ENCODE peak calls at places on chromosome 13, in eight cellular contexts. E, V, P, Z, M, R, N and A are unnamed samples.
A peak's percentile ranks its signal among the peaks of the same experiment; 100 is the strongest.

GRCh38 chr13:68390987-68391386 is 1160.9 kb upstream of the PCDH9 start:
- DNase-seq in M (no peak), E (no peak), Z (no peak), V (no peak), P (no peak), R (no peak), N (no peak), A (no peak)

GRCh38 chr13:35499131-35500051 is 22.9 kb upstream of the MAB21L1 start:
- DNase-seq in E (no peak), V (no peak), M (no peak), N (no peak), Z (no peak), P (no peak), R (no peak), A (no peak)

GRCh38 chr13:59356607-59357006 is 807.1 kb downstream of the DIAPH3 start:
- DNase-seq in V (peak; percentile 37), E (no peak), N (peak; percentile 90), M (peak; percentile 26), Z (no peak), R (peak; percentile 84), P (peak; percentile 16), A (no peak)

GRCh38 chr13:95185851-95186250 is 115.4 kb downstream of the ABCC4 start:
- DNase-seq in P (no peak), V (no peak), Z (no peak), E (no peak), M (no peak), R (no peak), N (no peak), A (no peak)

GRCh38 chr13:73803997-73804396 is 330.2 kb downstream of the KLF12 start:
- DNase-seq in E (no peak), V (peak; percentile 74), Z (peak; percentile 16), N (no peak), P (no peak), M (no peak), R (no peak), A (no peak)

GRCh38 chr13:40980466-40980865 is 38.6 kb downstream of the ELF1 start:
- DNase-seq in M (no peak), P (no peak), N (no peak), R (no peak), Z (no peak), V (no peak), E (no peak), A (no peak)

GRCh38 chr13:107992542-107992941 is 222.8 kb downstream of the LIG4 start:
- DNase-seq in V (no peak), E (no peak), N (no peak), R (no peak), P (no peak), Z (no peak), M (no peak), A (no peak)

GRCh38 chr13:110698689-110699088 is 7.2 kb downstream of the CARS2 start:
- DNase-seq in P (no peak), R (no peak), Z (no peak), N (no peak), V (no peak), E (no peak), M (no peak), A (no peak)

GRCh38 chr13:41216160-41216559 is 21.8 kb upstream of the KBTBD7 start:
- DNase-seq in Z (no peak), R (no peak), N (no peak), E (no peak), V (peak; percentile 82), M (no peak), P (no peak), A (no peak)

DNA sequence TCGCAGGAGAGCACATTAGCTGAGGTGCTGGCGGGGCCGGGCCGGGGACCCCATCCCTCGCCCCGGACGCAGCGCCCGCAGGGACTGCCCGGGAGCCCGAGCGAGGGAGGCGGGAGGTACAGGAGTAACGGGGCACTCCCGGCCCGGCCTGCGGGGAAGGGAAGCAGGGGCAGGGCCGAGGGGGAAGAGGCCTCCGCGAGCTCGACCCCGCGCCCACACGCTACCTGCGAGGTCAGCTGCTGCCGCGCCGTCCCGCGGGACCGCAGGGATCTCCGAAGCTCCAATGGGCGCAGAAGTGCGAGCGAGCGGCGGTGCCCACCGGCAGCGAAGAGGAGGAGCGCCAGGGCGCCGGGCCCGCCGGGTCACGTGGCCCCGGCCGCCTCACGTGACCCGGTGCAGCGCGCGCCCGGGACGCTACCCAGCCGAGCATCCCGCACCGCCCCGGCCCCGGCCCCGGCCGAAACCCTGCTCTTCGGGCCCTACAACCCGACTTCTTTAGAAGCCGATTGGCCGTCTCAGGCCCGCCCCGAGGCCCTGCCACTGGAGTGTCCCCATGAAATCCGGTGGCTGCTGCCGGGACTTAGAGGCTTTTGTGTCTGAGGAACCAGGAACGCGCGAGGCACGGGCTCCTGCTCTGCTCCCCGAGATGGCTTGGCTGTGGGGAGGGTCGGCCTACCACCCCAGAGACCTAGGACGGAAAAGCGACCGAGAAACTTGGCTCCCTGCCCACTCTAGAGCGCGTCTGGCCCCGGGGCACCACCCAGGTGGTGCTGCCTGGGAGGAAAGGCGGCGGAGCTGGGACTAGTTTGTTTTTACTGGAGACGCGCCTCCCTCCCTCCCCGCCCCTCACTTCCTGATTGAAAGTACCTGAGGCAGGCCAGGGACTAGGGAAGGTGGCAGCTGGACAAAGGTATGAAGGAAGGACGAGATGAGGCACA is at the start of gene RCBTB1:
- DNase-seq in E (peak; percentile 90), N (peak; percentile 68), P (peak; percentile 34), Z (peak; percentile 58), M (peak; percentile 72), R (peak; percentile 84), V (peak; percentile 45), A (peak; percentile 49)
- TF ChIP-seq POLR2A in E (no peak), N (no peak), P (peak; percentile 19), Z (peak; percentile 61), M (no peak), R (peak; percentile 77), V (no peak), A (no peak)

DNA sequence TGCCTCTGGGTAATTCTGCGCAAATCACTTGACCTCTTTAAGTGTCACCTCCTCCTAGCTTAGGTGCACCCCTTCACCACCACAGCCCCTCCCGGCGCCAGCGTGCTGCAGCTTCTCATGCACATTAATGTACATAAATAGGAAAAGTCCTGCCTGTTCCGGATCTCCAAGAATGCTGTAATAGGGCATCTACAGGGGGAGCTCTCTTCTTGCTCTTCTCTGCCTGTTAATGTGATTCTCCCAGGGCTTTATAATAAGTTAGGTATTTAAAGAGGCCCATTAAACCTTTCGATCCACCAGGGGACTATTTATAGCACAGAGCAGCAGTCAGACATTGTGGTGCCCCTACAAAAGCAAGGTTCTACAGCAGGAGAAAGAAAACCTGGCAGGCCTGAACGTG is 35.3 kb downstream of the SOX1 start:
- DNase-seq in R (no peak), E (no peak), N (no peak), P (no peak), V (no peak), M (no peak), Z (no peak), A (no peak)
- TF ChIP-seq CTCF in R (no peak), E (no peak), N (no peak), P (no peak), V (no peak), M (no peak), Z (no peak), A (no peak)

GRCh38 chr13:84139561-84140158 is 257.4 kb upstream of the SLITRK1 start:
- DNase-seq in Z (no peak), P (no peak), N (no peak), M (no peak), V (no peak), R (no peak), E (no peak), A (no peak)

GRCh38 chr13:84132491-84132890 is 250.2 kb upstream of the SLITRK1 start:
- DNase-seq in R (no peak), P (no peak), E (no peak), Z (no peak), M (no peak), V (no peak), N (no peak), A (no peak)

GRCh38 chr13:84136582-84136981 is 254.3 kb upstream of the SLITRK1 start:
- DNase-seq in M (no peak), V (no peak), R (no peak), Z (no peak), P (no peak), E (no peak), N (no peak), A (no peak)

DNA sequence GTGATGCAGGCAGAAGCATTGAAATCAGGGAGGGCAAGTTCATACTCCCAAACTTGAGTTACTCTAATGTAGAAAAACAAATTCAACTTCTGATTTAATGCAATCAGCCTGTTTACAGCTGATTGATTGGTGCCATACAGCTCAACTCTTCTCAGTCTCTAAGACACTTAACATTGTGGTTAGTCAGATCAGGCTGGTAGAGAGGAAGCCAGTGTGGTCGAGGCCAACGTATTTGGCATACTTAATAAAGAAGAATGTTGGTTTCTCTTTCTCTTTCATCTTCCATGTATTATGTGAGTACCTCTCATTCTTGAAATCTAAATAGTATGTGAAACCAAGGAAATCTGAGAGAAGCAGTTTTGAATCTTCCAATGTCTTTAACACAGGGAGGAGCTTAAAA is 255.0 kb upstream of the SLITRK1 start:
- DNase-seq in Z (no peak), P (no peak), N (no peak), R (no peak), V (no peak), E (no peak), M (no peak), A (no peak)
- H3K4me3 ChIP-seq in Z (no peak overlapping the region), P (no peak overlapping the region), N (no peak overlapping the region), R (no peak overlapping the region), V (no peak overlapping the region), E (no peak overlapping the region), M (no peak overlapping the region), A (no peak overlapping the region)

GRCh38 chr13:46179576-46180368 is 2.2 kb downstream of the LCP1 start:
- DNase-seq in P (peak; percentile 48), Z (no peak), N (peak; percentile 55), V (no peak), E (no peak), M (no peak), R (peak; percentile 30), A (peak; percentile 90)

GRCh38 chr13:46183018-46183940 is 1.3 kb upstream of the LCP1 start:
- DNase-seq in E (no peak), M (no peak), N (no peak), R (no peak), V (no peak), P (no peak), Z (no peak), A (no peak)

GRCh38 chr13:46180393-46180792 is 1.6 kb downstream of the LCP1 start:
- DNase-seq in V (no peak), E (no peak), M (no peak), N (no peak), R (no peak), P (no peak), Z (no peak), A (no peak)

GRCh38 chr13:46182491-46182877 is 507 bp upstream of the LCP1 start:
- DNase-seq in M (no peak), N (no peak), R (no peak), Z (no peak), V (no peak), E (no peak), P (no peak), A (no peak)

DNA sequence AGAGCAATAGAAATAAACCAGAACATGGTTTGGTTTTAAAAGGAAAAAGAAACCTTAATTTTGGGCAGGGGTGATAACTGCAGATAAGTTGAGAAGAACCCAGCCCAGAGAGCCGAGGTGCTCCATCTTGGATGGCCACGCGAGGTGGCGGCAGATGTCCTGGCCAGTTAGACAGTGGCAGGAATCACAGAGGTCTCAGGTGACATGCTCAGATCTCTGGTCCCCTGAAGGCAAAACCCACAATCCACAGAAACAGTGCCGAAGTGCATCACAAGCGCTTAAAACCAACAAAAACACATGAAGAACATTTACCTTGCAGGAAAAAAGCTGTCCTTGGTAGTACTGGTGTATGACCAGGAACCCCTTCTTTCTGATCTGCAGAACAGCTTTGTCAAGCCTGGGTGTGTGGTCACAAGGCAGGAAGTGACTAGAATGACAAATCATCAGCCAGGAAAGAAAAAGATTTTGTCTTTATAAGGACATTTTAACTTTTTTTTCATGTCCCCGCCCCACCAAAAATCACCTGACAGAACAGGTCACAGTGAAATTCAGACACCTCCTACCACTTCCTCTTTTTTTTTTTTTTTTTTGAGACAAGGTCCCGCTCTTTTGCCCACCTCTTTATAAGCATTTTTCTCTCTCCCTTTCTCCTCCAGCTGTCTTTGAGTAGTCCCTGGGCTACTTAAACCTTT is at the start of gene LCP1:
- DNase-seq in R (no peak), M (no peak), V (no peak), P (peak; percentile 35), E (no peak), Z (no peak), N (no peak), A (no peak)
- TF ChIP-seq POLR2A in R (peak; percentile 59), M (no peak), V (no peak), P (peak; percentile 21), E (peak; percentile 27), Z (no peak), N (no peak), A (no peak)